ENCODE peak calls at places on chromosomes 16 and 17, in six cellular contexts. One of them, this sample, is unnamed.

GRCh38 chr16:55647798-55648197 is 8.0 kb upstream of the SLC6A2 start:
- DNase-seq in ureter: no peak
- DNase-seq in M059J: no peak
- DNase-seq in DMS 273 treated with DMSO at 0.1 percent for 48 hours: no peak
- DNase-seq in NCI-H2029: no peak
- DNase-seq in NCI-H1048: no peak
- DNase-seq in this sample: no peak

GRCh38 chr17:3957735-3958134 is 6.5 kb downstream of the ATP2A3 start:
- DNase-seq in ureter: no peak
- DNase-seq in M059J: no peak
- DNase-seq in DMS 273 treated with DMSO at 0.1 percent for 48 hours: no peak
- DNase-seq in NCI-H2029: no peak
- DNase-seq in NCI-H1048: no peak
- DNase-seq in this sample: no peak

GRCh38 chr17:8141741-8142140 is 10.5 kb downstream of the PER1 start:
- DNase-seq in ureter: no peak
- DNase-seq in M059J: no peak
- DNase-seq in DMS 273 treated with DMSO at 0.1 percent for 48 hours: no peak
- DNase-seq in NCI-H2029: no peak
- DNase-seq in NCI-H1048: no peak
- DNase-seq in this sample: no peak

GRCh38 chr16:11253009-11253994 is 2.7 kb downstream of the SOCS1 start:
- DNase-seq in ureter: no peak
- DNase-seq in M059J: peak
- DNase-seq in DMS 273 treated with DMSO at 0.1 percent for 48 hours: no peak
- DNase-seq in NCI-H2029: no peak
- DNase-seq in NCI-H1048: no peak
- DNase-seq in this sample: no peak

GRCh38 chr17:63954402-63955063 is 18.2 kb downstream of the SCN4A start:
- DNase-seq in ureter: no peak
- DNase-seq in M059J: no peak
- DNase-seq in DMS 273 treated with DMSO at 0.1 percent for 48 hours: no peak
- DNase-seq in NCI-H2029: peak
- DNase-seq in NCI-H1048: no peak
- DNase-seq in this sample: no peak

GRCh38 chr16:588639-588888 is 1.3 kb upstream of the RAB40C start:
- DNase-seq in ureter: no peak
- DNase-seq in M059J: peak
- DNase-seq in DMS 273 treated with DMSO at 0.1 percent for 48 hours: no peak
- DNase-seq in NCI-H2029: no peak
- DNase-seq in NCI-H1048: no peak
- DNase-seq in this sample: no peak

GRCh38 chr17:80498242-80498919 is 22.0 kb upstream of the NPTX1 start:
- DNase-seq in ureter: no peak
- DNase-seq in M059J: peak
- DNase-seq in DMS 273 treated with DMSO at 0.1 percent for 48 hours: no peak
- DNase-seq in NCI-H2029: no peak
- DNase-seq in NCI-H1048: no peak
- DNase-seq in this sample: no peak

GRCh38 chr17:35171834-35172233 is 22.4 kb downstream of the SLC35G3 start:
- DNase-seq in ureter: no peak
- DNase-seq in M059J: peak
- DNase-seq in DMS 273 treated with DMSO at 0.1 percent for 48 hours: no peak
- DNase-seq in NCI-H2029: no peak
- DNase-seq in NCI-H1048: no peak
- DNase-seq in this sample: no peak

GRCh38 chr17:77497578-77497934 is 356.8 kb downstream of the SEC14L1 start:
- DNase-seq in ureter: peak
- DNase-seq in M059J: no peak
- DNase-seq in DMS 273 treated with DMSO at 0.1 percent for 48 hours: no peak
- DNase-seq in NCI-H2029: no peak
- DNase-seq in NCI-H1048: no peak
- DNase-seq in this sample: no peak

GRCh38 chr16:69404275-69404805 is 18.5 kb upstream of the TERF2 start:
- DNase-seq in ureter: no peak
- DNase-seq in M059J: peak
- DNase-seq in DMS 273 treated with DMSO at 0.1 percent for 48 hours: no peak
- DNase-seq in NCI-H2029: no peak
- DNase-seq in NCI-H1048: no peak
- DNase-seq in this sample: no peak

GRCh38 chr17:36592711-36593321 is 1.1 kb downstream of the DHRS11 start:
- DNase-seq in ureter: no peak
- DNase-seq in M059J: no peak
- DNase-seq in DMS 273 treated with DMSO at 0.1 percent for 48 hours: no peak
- DNase-seq in NCI-H2029: no peak
- DNase-seq in NCI-H1048: no peak
- DNase-seq in this sample: no peak

GRCh38 chr17:55134486-55135157 is 130.1 kb upstream of the HLF start:
- DNase-seq in ureter: no peak
- DNase-seq in M059J: no peak
- DNase-seq in DMS 273 treated with DMSO at 0.1 percent for 48 hours: no peak
- DNase-seq in NCI-H2029: no peak
- DNase-seq in NCI-H1048: no peak
- DNase-seq in this sample: no peak

GRCh38 chr16:9364721-9365693 is 273.6 kb downstream of the HAPSTR1 start:
- DNase-seq in ureter: peak
- DNase-seq in M059J: no peak
- DNase-seq in DMS 273 treated with DMSO at 0.1 percent for 48 hours: no peak
- DNase-seq in NCI-H2029: peak
- DNase-seq in NCI-H1048: no peak
- DNase-seq in this sample: no peak

GRCh38 chr17:81494984-81495383 is 17.6 kb downstream of the ACTG1 start:
- DNase-seq in ureter: no peak
- DNase-seq in M059J: peak
- DNase-seq in DMS 273 treated with DMSO at 0.1 percent for 48 hours: peak
- DNase-seq in NCI-H2029: no peak
- DNase-seq in NCI-H1048: no peak
- DNase-seq in this sample: no peak

GRCh38 chr17:19244357-19244756 is 7.2 kb downstream of the EPN2 start:
- DNase-seq in ureter: no peak
- DNase-seq in M059J: no peak
- DNase-seq in DMS 273 treated with DMSO at 0.1 percent for 48 hours: no peak
- DNase-seq in NCI-H2029: no peak
- DNase-seq in NCI-H1048: no peak
- DNase-seq in this sample: no peak

GRCh38 chr17:22704674-22705073 is 1012.4 kb downstream of the KCNJ18 start:
- DNase-seq in ureter: no peak
- DNase-seq in M059J: no peak
- DNase-seq in DMS 273 treated with DMSO at 0.1 percent for 48 hours: no peak
- DNase-seq in NCI-H2029: no peak
- DNase-seq in NCI-H1048: no peak
- DNase-seq in this sample: no peak

This sample was measured in activated naive CD8-positive, alpha-beta T cell treated with anti-CD3 and anti-CD28 coated beads, Interleukin-2, amount 50 U/mL, for 16 hours.